ENCODE peak calls at places on chromosomes 16 and 17, in ten cellular contexts. N is body of pancreas, O is adrenal gland, S is sigmoid colon, H is K562, R is A549, K is ovary, Y is esophagus muscularis mucosa, B is uterus, W is prostate gland. M is an unnamed sample.

GRCh38 chr17:66483946-66484345 is 181.5 kb downstream of the PRKCA start:
- DNase-seq in N (no peak), O (no peak), S (no peak), H (no peak), R (no peak), K (no peak), Y (no peak), B (no peak), W (no peak), M (no peak)

GRCh38 chr17:29723283-29724047 is 100.8 kb upstream of the CORO6 start:
- DNase-seq in N (no peak), O (no peak), S (no peak), H (peak; percentile 62), R (no peak), K (no peak), Y (peak; percentile 8), B (no peak), W (no peak), M (peak; percentile 87)

GRCh38 chr17:77320046-77320445 is 179.3 kb downstream of the SEC14L1 start:
- DNase-seq in N (no peak), O (no peak), S (peak; percentile 84), H (peak; percentile 41), R (no peak), K (peak; percentile 48), Y (no peak), B (peak; percentile 70), W (no peak), M (peak; percentile 82)

GRCh38 chr16:3472878-3473595 is 22.3 kb downstream of the C16orf90 start:
- DNase-seq in N (no peak), O (no peak), S (no peak), H (no peak), R (no peak), K (no peak), Y (no peak), B (no peak), W (no peak), M (no peak)

GRCh38 chr17:38352245-38353083 is 820 bp downstream of the SOCS7 start:
- DNase-seq in N (peak; percentile 42), O (peak; percentile 37), S (no peak), H (peak; percentile 41), R (peak; percentile 29), K (peak; percentile 52), Y (no peak), B (peak; percentile 33), W (no peak), M (peak; percentile 76)

GRCh38 chr17:20059728-20060188 is 50.6 kb downstream of the SPECC1 start:
- DNase-seq in N (no peak), O (no peak), S (no peak), H (peak; percentile 39), R (peak; percentile 52), K (no peak), Y (no peak), B (no peak), W (no peak), M (peak; percentile 65)

GRCh38 chr16:69366431-69366830 is 14.8 kb upstream of the TMED6 start:
- DNase-seq in N (no peak), O (no peak), S (no peak), H (no peak), R (no peak), K (no peak), Y (no peak), B (no peak), W (no peak), M (no peak)

GRCh38 chr17:78753316-78754250 is 28.5 kb downstream of the CYTH1 start:
- DNase-seq in N (no peak), O (no peak), S (no peak), H (peak; percentile 16), R (no peak), K (no peak), Y (no peak), B (no peak), W (no peak), M (no peak)

GRCh38 chr16:62036807-62037135 is 533 bp upstream of the CDH8 start:
- DNase-seq in N (no peak), O (no peak), S (no peak), H (no peak), R (no peak), K (no peak), Y (no peak), B (no peak), W (no peak), M (no peak)

GRCh38 chr16:73568769-73569168 is 520.8 kb upstream of the ZFHX3 start:
- DNase-seq in N (no peak), O (no peak), S (no peak), H (no peak), R (no peak), K (no peak), Y (no peak), B (no peak), W (no peak), M (no peak)

GRCh38 chr17:68909066-68909465 is 46.1 kb downstream of the ABCA8 start:
- DNase-seq in N (no peak), O (peak; percentile 45), S (peak; percentile 87), H (peak; percentile 51), R (peak; percentile 14), K (no peak), Y (no peak), B (peak; percentile 83), W (peak; percentile 38), M (peak; percentile 86)

GRCh38 chr17:37506678-37507077 is 17.0 kb downstream of the DUSP14 start:
- DNase-seq in N (no peak), O (no peak), S (no peak), H (peak; percentile 45), R (peak; percentile 83), K (no peak), Y (no peak), B (no peak), W (no peak), M (peak; percentile 57)

GRCh38 chr16:31093132-31093703 is 1.4 kb downstream of the VKORC1 start:
- DNase-seq in N (no peak), O (peak; percentile 26), S (no peak), H (peak; percentile 81), R (no peak), K (no peak), Y (no peak), B (no peak), W (no peak), M (peak; percentile 65)

GRCh38 chr17:40963838-40964237 is 2.9 kb downstream of the KRT39 start:
- DNase-seq in N (no peak), O (no peak), S (no peak), H (peak; percentile 27), R (peak; percentile 46), K (no peak), Y (no peak), B (no peak), W (no peak), M (peak; percentile 6)

GRCh38 chr16:22813946-22814325 is at the start of gene HS3ST2:
- DNase-seq in N (peak; percentile 15), O (peak; percentile 41), S (peak; percentile 64), H (no peak), R (no peak), K (peak; percentile 40), Y (no peak), B (peak; percentile 15), W (peak; percentile 25), M (no peak)

GRCh38 chr16:83187404-83187803 is 560.6 kb downstream of the CDH13 start:
- DNase-seq in N (no peak), O (no peak), S (no peak), H (no peak), R (no peak), K (no peak), Y (no peak), B (no peak), W (no peak), M (no peak)

GRCh38 chr16:81732699-81733098 is 46.4 kb upstream of the PLCG2 start:
- DNase-seq in N (no peak), O (no peak), S (no peak), H (no peak), R (no peak), K (no peak), Y (no peak), B (no peak), W (no peak), M (no peak)

GRCh38 chr17:66025551-66025950 is 166.4 kb downstream of the CEP112 start:
- DNase-seq in N (no peak), O (no peak), S (no peak), H (no peak), R (no peak), K (no peak), Y (no peak), B (no peak), W (no peak), M (no peak)

GRCh38 chr17:50079334-50080095 is 15.6 kb upstream of the PDK2 start:
- DNase-seq in N (no peak), O (no peak), S (no peak), H (peak; percentile 76), R (peak; percentile 79), K (no peak), Y (no peak), B (no peak), W (no peak), M (peak; percentile 68)
- TF ChIP-seq CTCF in N (peak; percentile 45), O (peak; percentile 44), S (peak; percentile 29), H (peak; percentile 100), R (peak; percentile 97), K (no peak), Y (no peak), B (no peak), W (no peak), M (peak; percentile 93)

GRCh38 chr17:81389585-81389984 is 5.7 kb upstream of the BAHCC1 start:
- DNase-seq in N (no peak), O (no peak), S (no peak), H (no peak), R (no peak), K (no peak), Y (no peak), B (no peak), W (no peak), M (no peak)
- TF ChIP-seq POLR2A in N (no peak), O (no peak), S (no peak), H (no peak), R (no peak), K (no peak), Y (no peak), B (no peak), W (no peak), M (no peak)

GRCh38 chr16:78005881-78006280 is 16.5 kb upstream of the CLEC3A start:
- DNase-seq in N (no peak), O (no peak), S (no peak), H (peak; percentile 46), R (peak; percentile 7), K (no peak), Y (no peak), B (no peak), W (no peak), M (peak; percentile 50)
- TF ChIP-seq CTCF in N (no peak), O (no peak), S (no peak), H (peak; percentile 58), R (peak; percentile 12), K (no peak), Y (no peak), B (no peak), W (no peak), M (peak; percentile 74)

GRCh38 chr17:18933102-18934058 is 18.6 kb upstream of the SLC5A10 start:
- DNase-seq in N (no peak), O (no peak), S (no peak), H (no peak), R (no peak), K (no peak), Y (no peak), B (no peak), W (no peak), M (peak; percentile 34)
- TF ChIP-seq POLR2A in N (no peak), O (no peak), S (no peak), H (no peak), R (no peak), K (no peak), Y (no peak), B (no peak), W (no peak), M (no peak)

GRCh38 chr16:18800674-18801196 is 614 bp downstream of the ARL6IP1 start:
- DNase-seq in N (no peak), O (peak; percentile 28), S (no peak), H (peak; percentile 29), R (no peak), K (no peak), Y (no peak), B (no peak), W (no peak), M (peak; percentile 25)
- TF ChIP-seq CTCF in N (no peak), O (no peak), S (no peak), H (no peak), R (no peak), K (no peak), Y (no peak), B (no peak), W (no peak), M (no peak)